ENCODE peak calls at places on chromosomes 7 and 10, in nine cellular contexts. A is T-cell; Z is stimulated activated naive CD8-positive, alpha-beta T cell treated with anti-CD3 and anti-CD28 coated beads, Interleukin-15, Interleukin-2, amounts not matched to agents 100 U/mL and 50 U/mL, for 24 hours; B is activated T-cell treated with anti-CD3 and anti-CD28 coated beads, Interleukin-2, amount 50 U/mL, for 4 hours; E is aorta; H is pancreas; J is body of pancreas; I is naive thymus-derived CD8-positive, alpha-beta T cell; R is foreskin keratinocyte. W is an unnamed sample.

GRCh38 chr7:101121996-101122932 is 4.6 kb upstream of the SERPINE1 start:
- ATAC-seq in A (no peak), Z (no peak), B (no peak), E (peak), H (no peak), J (peak), I (no peak), R (peak), W (no peak)

GRCh38 chr10:11058014-11058413 is 40.3 kb downstream of the CELF2 start:
- ATAC-seq in A (no peak), Z (no peak), B (no peak), E (no peak), H (no peak), J (no peak), I (no peak), R (no peak), W (no peak)

GRCh38 chr10:124007773-124008145 is 85.6 kb downstream of the CHST15 start:
- ATAC-seq in A (no peak), Z (no peak), B (no peak), E (no peak), H (no peak), J (no peak), I (no peak), R (no peak), W (no peak)

GRCh38 chr10:29009464-29009863 is 279.4 kb upstream of the LYZL1 start:
- ATAC-seq in A (no peak), Z (no peak), B (no peak), E (no peak), H (no peak), J (no peak), I (no peak), R (no peak), W (no peak)

GRCh38 chr7:234041-234711 is 41.8 kb downstream of the FAM20C start:
- ATAC-seq in A (no peak), Z (no peak), B (no peak), E (peak), H (no peak), J (no peak), I (no peak), R (peak), W (no peak)

GRCh38 chr7:151349507-151349853 is 7.9 kb downstream of the NUB1 start:
- ATAC-seq in A (peak), Z (peak), B (peak), E (no peak), H (peak), J (peak), I (peak), R (no peak), W (peak)

GRCh38 chr10:14355750-14356149 is 25.0 kb upstream of the FRMD4A start:
- ATAC-seq in A (no peak), Z (no peak), B (no peak), E (no peak), H (no peak), J (no peak), I (no peak), R (no peak), W (no peak)

GRCh38 chr7:130112662-130113425 is 42.5 kb downstream of the KLHDC10 start:
- ATAC-seq in A (no peak), Z (no peak), B (no peak), E (no peak), H (peak), J (no peak), I (no peak), R (no peak), W (no peak)

GRCh38 chr10:31745612-31746376 is 182.8 kb downstream of the ARHGAP12 start:
- ATAC-seq in A (peak), Z (peak), B (peak), E (no peak), H (no peak), J (no peak), I (peak), R (peak), W (peak)

GRCh38 chr10:52119507-52119906 is 194.6 kb upstream of the DKK1 start:
- ATAC-seq in A (no peak), Z (no peak), B (no peak), E (no peak), H (no peak), J (no peak), I (no peak), R (peak), W (no peak)

GRCh38 chr10:132276706-132277105 is 31.0 kb downstream of the STK32C start:
- ATAC-seq in A (no peak), Z (no peak), B (no peak), E (no peak), H (no peak), J (no peak), I (no peak), R (no peak), W (no peak)

GRCh38 chr7:107958764-107959526 is 44.0 kb downstream of the LAMB1 start:
- ATAC-seq in A (no peak), Z (no peak), B (no peak), E (peak), H (no peak), J (peak), I (no peak), R (peak), W (no peak)

GRCh38 chr7:16466087-16466472 is 542 bp upstream of the SOSTDC1 start:
- ATAC-seq in A (no peak), Z (no peak), B (no peak), E (no peak), H (no peak), J (no peak), I (no peak), R (peak), W (no peak)

GRCh38 chr7:3194501-3195141 is 106.4 kb upstream of the SDK1 start:
- ATAC-seq in A (no peak), Z (no peak), B (no peak), E (no peak), H (peak), J (peak), I (no peak), R (no peak), W (no peak)

GRCh38 chr7:134302120-134302519 is 14.6 kb downstream of the SLC35B4 start:
- ATAC-seq in A (no peak), Z (no peak), B (no peak), E (no peak), H (no peak), J (no peak), I (no peak), R (no peak), W (no peak)

GRCh38 chr10:79381804-79382221 is 34.5 kb downstream of the PPIF start:
- ATAC-seq in A (no peak), Z (no peak), B (no peak), E (peak), H (peak), J (peak), I (no peak), R (peak), W (no peak)

GRCh38 chr7:116940689-116941088 is 12.6 kb upstream of the ST7 start:
- ATAC-seq in A (no peak), Z (no peak), B (no peak), E (no peak), H (no peak), J (no peak), I (no peak), R (no peak), W (no peak)

GRCh38 chr10:116756277-116756676 is 13.9 kb upstream of the HSPA12A start:
- ATAC-seq in A (no peak), Z (no peak), B (no peak), E (peak), H (no peak), J (peak), I (no peak), R (no peak), W (no peak)

GRCh38 chr10:4545077-4545476 is 280.9 kb upstream of the AKR1E2 start:
- ATAC-seq in A (no peak), Z (no peak), B (no peak), E (no peak), H (no peak), J (no peak), I (no peak), R (no peak), W (no peak)

GRCh38 chr7:25455649-25456251 is 227.5 kb upstream of the NPVF start:
- ATAC-seq in A (no peak), Z (no peak), B (no peak), E (no peak), H (no peak), J (no peak), I (no peak), R (no peak), W (no peak)

GRCh38 chr7:94908204-94909022 is 1.0 kb downstream of the PPP1R9A start:
- ATAC-seq in A (no peak), Z (no peak), B (no peak), E (peak), H (peak), J (peak), I (no peak), R (peak), W (no peak)

GRCh38 chr10:124168581-124168980 is 75.2 kb upstream of the CHST15 start:
- ATAC-seq in A (no peak), Z (no peak), B (no peak), E (no peak), H (no peak), J (no peak), I (no peak), R (no peak), W (no peak)